ENCODE peak calls at places on chromosomes 13 and 19, in eight cellular contexts. One of them, this sample, is unnamed.

GRCh38 chr19:13974073-13974472 is 21.8 kb downstream of the DCAF15 start:
- DNase-seq in upper lobe of right lung: no peak
- DNase-seq in GM23248: no peak
- DNase-seq in right lobe of liver: no peak
- DNase-seq in H9: peak; percentile 93
- DNase-seq in transverse colon: no peak
- DNase-seq in kidney: no peak
- DNase-seq in brain microvascular endothelial cell: no peak
- DNase-seq in this sample: peak; percentile 78

GRCh38 chr19:52398091-52398461 is 427 bp downstream of the ZNF528 start:
- DNase-seq in H9: no peak
- DNase-seq in right lobe of liver: no peak
- DNase-seq in kidney: no peak
- DNase-seq in upper lobe of right lung: no peak
- DNase-seq in transverse colon: peak; percentile 8
- DNase-seq in GM23248: peak; percentile 59
- DNase-seq in brain microvascular endothelial cell: peak; percentile 3
- DNase-seq in this sample: no peak

GRCh38 chr13:74134777-74135305 is 637 bp upstream of the KLF12 start:
- DNase-seq in kidney: peak; percentile 92
- DNase-seq in upper lobe of right lung: peak; percentile 85
- DNase-seq in GM23248: peak; percentile 77
- DNase-seq in brain microvascular endothelial cell: peak; percentile 33
- DNase-seq in transverse colon: peak; percentile 75
- DNase-seq in H9: no peak
- DNase-seq in right lobe of liver: peak; percentile 84
- DNase-seq in this sample: peak; percentile 18

GRCh38 chr19:31502536-31503170 is 153.4 kb upstream of the TSHZ3 start:
- DNase-seq in H9: no peak
- DNase-seq in kidney: no peak
- DNase-seq in transverse colon: no peak
- DNase-seq in upper lobe of right lung: no peak
- DNase-seq in right lobe of liver: no peak
- DNase-seq in GM23248: no peak
- DNase-seq in brain microvascular endothelial cell: no peak
- DNase-seq in this sample: peak; percentile 2

GRCh38 chr19:42419309-42419708 is 7.9 kb downstream of the LIPE start:
- DNase-seq in GM23248: no peak
- DNase-seq in kidney: peak; percentile 68
- DNase-seq in H9: no peak
- DNase-seq in transverse colon: no peak
- DNase-seq in brain microvascular endothelial cell: no peak
- DNase-seq in right lobe of liver: peak; percentile 62
- DNase-seq in upper lobe of right lung: no peak
- DNase-seq in this sample: no peak

GRCh38 chr13:41458939-41459753 is 1.8 kb downstream of the RGCC start:
- DNase-seq in right lobe of liver: no peak
- DNase-seq in kidney: peak; percentile 35
- DNase-seq in transverse colon: peak; percentile 65
- DNase-seq in upper lobe of right lung: peak; percentile 70
- DNase-seq in brain microvascular endothelial cell: peak; percentile 51
- DNase-seq in H9: no peak
- DNase-seq in GM23248: peak; percentile 84
- DNase-seq in this sample: peak; percentile 20

GRCh38 chr19:14198384-14199376 is 7.3 kb downstream of the ADGRL1 start:
- DNase-seq in kidney: peak; percentile 52
- DNase-seq in GM23248: no peak
- DNase-seq in brain microvascular endothelial cell: no peak
- DNase-seq in H9: no peak
- DNase-seq in transverse colon: no peak
- DNase-seq in right lobe of liver: no peak
- DNase-seq in upper lobe of right lung: no peak
- DNase-seq in this sample: no peak

GRCh38 chr13:106286811-106287210 is 248.7 kb downstream of the EFNB2 start:
- DNase-seq in brain microvascular endothelial cell: no peak
- DNase-seq in kidney: no peak
- DNase-seq in right lobe of liver: no peak
- DNase-seq in transverse colon: no peak
- DNase-seq in GM23248: no peak
- DNase-seq in H9: no peak
- DNase-seq in upper lobe of right lung: no peak
- DNase-seq in this sample: no peak

GRCh38 chr13:51844862-51845573 is at the start of gene TMEM272:
- DNase-seq in H9: peak; percentile 72
- DNase-seq in kidney: no peak
- DNase-seq in GM23248: peak; percentile 55
- DNase-seq in transverse colon: peak; percentile 48
- DNase-seq in brain microvascular endothelial cell: peak; percentile 27
- DNase-seq in right lobe of liver: peak; percentile 76
- DNase-seq in upper lobe of right lung: peak; percentile 80
- DNase-seq in this sample: no peak

GRCh38 chr13:50838031-50838430 is 5.5 kb downstream of the DLEU7 start:
- DNase-seq in upper lobe of right lung: no peak
- DNase-seq in transverse colon: no peak
- DNase-seq in brain microvascular endothelial cell: no peak
- DNase-seq in kidney: no peak
- DNase-seq in GM23248: peak; percentile 56
- DNase-seq in right lobe of liver: no peak
- DNase-seq in H9: no peak
- DNase-seq in this sample: no peak

GRCh38 chr13:101773062-101773461 is 320.6 kb downstream of the ITGBL1 start:
- DNase-seq in brain microvascular endothelial cell: no peak
- DNase-seq in right lobe of liver: no peak
- DNase-seq in kidney: no peak
- DNase-seq in transverse colon: no peak
- DNase-seq in H9: no peak
- DNase-seq in GM23248: peak; percentile 33
- DNase-seq in upper lobe of right lung: no peak
- DNase-seq in this sample: no peak

GRCh38 chr19:28638445-28638844 is 574.5 kb downstream of the UQCRFS1 start:
- DNase-seq in transverse colon: no peak
- DNase-seq in right lobe of liver: no peak
- DNase-seq in upper lobe of right lung: no peak
- DNase-seq in kidney: no peak
- DNase-seq in H9: no peak
- DNase-seq in brain microvascular endothelial cell: no peak
- DNase-seq in GM23248: no peak
- DNase-seq in this sample: no peak

GRCh38 chr13:95536629-95537241 is 15.8 kb upstream of the CLDN10 start:
- DNase-seq in brain microvascular endothelial cell: no peak
- DNase-seq in transverse colon: no peak
- DNase-seq in upper lobe of right lung: no peak
- DNase-seq in right lobe of liver: no peak
- DNase-seq in kidney: no peak
- DNase-seq in H9: no peak
- DNase-seq in GM23248: peak; percentile 63
- DNase-seq in this sample: no peak

GRCh38 chr19:47573076-47574026 is at the start of gene ZNF541:
- DNase-seq in GM23248: peak; percentile 69
- DNase-seq in brain microvascular endothelial cell: no peak
- DNase-seq in H9: no peak
- DNase-seq in upper lobe of right lung: peak; percentile 83
- DNase-seq in right lobe of liver: peak; percentile 61
- DNase-seq in kidney: peak; percentile 83
- DNase-seq in transverse colon: peak; percentile 61
- DNase-seq in this sample: peak; percentile 9

GRCh38 chr19:34494601-34495000 is 13.0 kb downstream of the WTIP start:
- DNase-seq in transverse colon: no peak
- DNase-seq in kidney: peak; percentile 44
- DNase-seq in right lobe of liver: no peak
- DNase-seq in H9: no peak
- DNase-seq in brain microvascular endothelial cell: no peak
- DNase-seq in GM23248: no peak
- DNase-seq in upper lobe of right lung: no peak
- DNase-seq in this sample: no peak

DNA sequence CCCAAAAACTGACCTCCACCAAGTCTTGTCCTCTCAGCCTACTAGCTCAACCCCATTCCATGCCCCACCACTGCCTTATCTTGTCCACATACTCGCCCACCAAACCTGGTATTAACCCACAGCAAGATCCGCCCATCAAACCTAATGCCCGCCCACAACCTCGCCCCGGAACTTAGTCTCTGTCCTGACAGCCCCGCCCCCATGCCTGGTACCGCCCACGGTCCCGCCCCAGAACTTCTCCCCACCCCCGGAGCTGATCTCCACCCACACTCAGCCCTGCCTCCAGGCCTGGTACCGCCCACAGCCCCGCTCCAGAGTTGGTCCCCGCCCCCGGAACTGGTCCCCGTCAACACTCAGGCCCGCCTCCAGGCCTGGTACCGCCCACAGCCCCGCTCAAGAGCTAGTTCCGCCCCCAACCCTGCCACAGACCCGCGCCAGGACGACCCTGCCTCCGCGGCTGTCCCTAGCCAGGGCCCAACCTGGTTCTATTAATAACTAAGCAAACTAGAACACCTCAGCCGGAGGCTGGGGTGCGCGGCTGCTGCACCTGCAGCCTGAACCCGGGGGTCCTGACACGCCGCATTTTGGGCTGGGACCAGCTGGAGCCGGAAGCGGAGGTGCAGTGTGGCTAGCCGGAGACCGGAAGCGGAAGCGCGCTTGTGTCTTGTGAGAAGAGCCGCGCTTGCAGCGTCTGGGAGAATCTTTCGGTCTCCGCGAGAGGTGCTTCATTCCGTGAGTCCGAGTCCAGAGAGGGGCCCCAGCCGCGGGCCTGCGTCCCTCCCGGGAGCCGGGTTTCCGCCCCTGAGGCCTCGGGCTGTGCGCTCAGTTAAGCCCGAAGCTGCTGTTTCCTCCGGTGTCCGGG is at the start of gene ZNF557:
- DNase-seq in GM23248: peak; percentile 99
- DNase-seq in brain microvascular endothelial cell: peak; percentile 97
- DNase-seq in right lobe of liver: peak; percentile 100
- DNase-seq in H9: peak; percentile 97
- DNase-seq in upper lobe of right lung: peak; percentile 99
- DNase-seq in transverse colon: peak; percentile 100
- DNase-seq in kidney: peak; percentile 100
- DNase-seq in this sample: peak; percentile 98
- H3K27ac ChIP-seq in GM23248: peak within 1 kb of the TSS; percentile 68
- H3K27ac ChIP-seq in brain microvascular endothelial cell: peak within 1 kb of the TSS; percentile 75
- H3K27ac ChIP-seq in right lobe of liver: peak within 1 kb of the TSS; percentile 33
- H3K27ac ChIP-seq in H9: no peak within 1 kb of the TSS
- H3K27ac ChIP-seq in upper lobe of right lung: peak within 1 kb of the TSS; percentile 89
- H3K27ac ChIP-seq in transverse colon: peak within 1 kb of the TSS; percentile 86
- H3K27ac ChIP-seq in kidney: peak within 1 kb of the TSS; percentile 86
- H3K27ac ChIP-seq in this sample: peak within 1 kb of the TSS; percentile 79

GRCh38 chr13:32880636-32881035 is 135.6 kb upstream of the KL start:
- DNase-seq in GM23248: no peak
- DNase-seq in transverse colon: no peak
- DNase-seq in right lobe of liver: no peak
- DNase-seq in H9: no peak
- DNase-seq in upper lobe of right lung: no peak
- DNase-seq in kidney: no peak
- DNase-seq in brain microvascular endothelial cell: no peak
- DNase-seq in this sample: no peak
- H3K27ac ChIP-seq in GM23248: peak overlapping the region; percentile 61
- H3K27ac ChIP-seq in transverse colon: peak overlapping the region; percentile 2
- H3K27ac ChIP-seq in right lobe of liver: no peak overlapping the region
- H3K27ac ChIP-seq in H9: no peak overlapping the region
- H3K27ac ChIP-seq in upper lobe of right lung: no peak overlapping the region
- H3K27ac ChIP-seq in kidney: no peak overlapping the region
- H3K27ac ChIP-seq in brain microvascular endothelial cell: no peak overlapping the region
- H3K27ac ChIP-seq in this sample: peak overlapping the region; percentile 71

GRCh38 chr13:44872751-44873150 is 116.5 kb downstream of the NUFIP1 start:
- DNase-seq in upper lobe of right lung: no peak
- DNase-seq in H9: no peak
- DNase-seq in GM23248: no peak
- DNase-seq in brain microvascular endothelial cell: no peak
- DNase-seq in transverse colon: no peak
- DNase-seq in right lobe of liver: no peak
- DNase-seq in kidney: peak; percentile 80
- DNase-seq in this sample: no peak

GRCh38 chr13:44868397-44868796 is 120.9 kb downstream of the NUFIP1 start:
- DNase-seq in brain microvascular endothelial cell: no peak
- DNase-seq in right lobe of liver: no peak
- DNase-seq in kidney: no peak
- DNase-seq in upper lobe of right lung: no peak
- DNase-seq in H9: no peak
- DNase-seq in GM23248: no peak
- DNase-seq in transverse colon: no peak
- DNase-seq in this sample: no peak

GRCh38 chr13:44867825-44868224 is 121.4 kb downstream of the NUFIP1 start:
- DNase-seq in kidney: peak; percentile 87
- DNase-seq in H9: no peak
- DNase-seq in right lobe of liver: peak; percentile 54
- DNase-seq in GM23248: no peak
- DNase-seq in brain microvascular endothelial cell: no peak
- DNase-seq in transverse colon: no peak
- DNase-seq in upper lobe of right lung: no peak
- DNase-seq in this sample: no peak

GRCh38 chr13:44869167-44869566 is 120.1 kb downstream of the NUFIP1 start:
- DNase-seq in transverse colon: no peak
- DNase-seq in H9: no peak
- DNase-seq in upper lobe of right lung: no peak
- DNase-seq in brain microvascular endothelial cell: no peak
- DNase-seq in right lobe of liver: no peak
- DNase-seq in kidney: no peak
- DNase-seq in GM23248: no peak
- DNase-seq in this sample: no peak

DNA sequence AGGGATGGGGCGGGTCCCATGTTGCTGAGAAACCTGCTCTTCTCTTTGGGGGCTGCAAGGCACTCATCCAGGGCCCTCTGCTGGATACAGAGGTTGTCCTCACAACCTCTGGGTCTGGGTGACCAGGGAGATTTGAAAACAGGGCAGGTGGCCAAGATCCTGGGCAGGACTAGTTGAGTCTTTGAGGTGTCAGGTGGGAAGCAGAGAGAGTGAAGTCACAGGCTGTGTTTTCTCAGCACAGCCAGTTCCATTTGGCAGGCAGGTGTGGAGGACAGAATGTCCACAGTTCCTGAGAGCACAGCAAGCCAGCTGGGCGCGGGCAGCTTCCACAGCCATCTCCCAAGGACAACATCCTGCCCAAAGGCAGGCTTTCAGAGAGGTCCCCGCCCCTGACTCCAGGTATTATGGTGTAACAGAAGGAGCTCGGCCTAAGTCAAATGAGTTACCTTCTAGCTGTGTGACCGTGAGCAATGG is 118.8 kb downstream of the NUFIP1 start:
- DNase-seq in H9: no peak
- DNase-seq in upper lobe of right lung: peak; percentile 83
- DNase-seq in right lobe of liver: peak; percentile 61
- DNase-seq in transverse colon: peak; percentile 68
- DNase-seq in brain microvascular endothelial cell: no peak
- DNase-seq in kidney: peak; percentile 90
- DNase-seq in GM23248: no peak
- DNase-seq in this sample: peak; percentile 96
- H3K27ac ChIP-seq in H9: no peak overlapping the region
- H3K27ac ChIP-seq in upper lobe of right lung: no peak overlapping the region
- H3K27ac ChIP-seq in right lobe of liver: no peak overlapping the region
- H3K27ac ChIP-seq in transverse colon: peak overlapping the region; percentile 65
- H3K27ac ChIP-seq in brain microvascular endothelial cell: no peak overlapping the region
- H3K27ac ChIP-seq in kidney: peak overlapping the region; percentile 2
- H3K27ac ChIP-seq in GM23248: no peak overlapping the region
- H3K27ac ChIP-seq in this sample: peak overlapping the region; percentile 88

DNA sequence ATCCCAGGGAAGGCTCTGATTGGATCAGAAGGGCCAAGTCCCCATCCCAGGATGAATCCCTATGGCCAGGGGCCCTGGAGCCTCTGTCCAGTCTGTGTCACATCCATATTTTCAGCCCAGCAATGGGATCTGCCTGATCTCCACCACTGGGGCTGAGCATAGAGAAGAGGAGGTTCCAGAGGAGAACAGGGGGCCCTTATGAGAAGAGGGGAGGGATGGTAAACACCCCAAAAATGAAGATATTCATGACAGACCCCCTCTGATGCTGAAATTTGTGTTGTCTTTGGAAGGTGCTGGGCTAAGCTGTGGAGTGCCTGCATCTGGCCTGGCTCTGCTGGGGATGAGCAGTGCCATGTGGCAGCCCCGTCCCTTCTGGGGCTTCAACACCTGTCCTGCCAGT is 14.5 kb downstream of the KLHL26 start:
- DNase-seq in transverse colon: no peak
- DNase-seq in kidney: no peak
- DNase-seq in H9: no peak
- DNase-seq in upper lobe of right lung: no peak
- DNase-seq in GM23248: no peak
- DNase-seq in right lobe of liver: no peak
- DNase-seq in brain microvascular endothelial cell: no peak
- DNase-seq in this sample: no peak
- H3K27ac ChIP-seq in transverse colon: peak overlapping the region; percentile 70
- H3K27ac ChIP-seq in kidney: peak overlapping the region; percentile 49
- H3K27ac ChIP-seq in H9: no peak overlapping the region
- H3K27ac ChIP-seq in upper lobe of right lung: peak overlapping the region; percentile 85
- H3K27ac ChIP-seq in GM23248: peak overlapping the region; percentile 87
- H3K27ac ChIP-seq in right lobe of liver: no peak overlapping the region
- H3K27ac ChIP-seq in brain microvascular endothelial cell: peak overlapping the region; percentile 90
- H3K27ac ChIP-seq in this sample: peak overlapping the region; percentile 61

This sample was measured in prostate gland.